ENCODE peak calls at places on chromosomes 6 and 20, in four cellular contexts. Z is H9, U is neuronal stem cell, P is H1. I is an unnamed sample.

GRCh38 chr20:18046535-18046934 is 11.2 kb downstream of the OVOL2 start:
- DNase-seq in Z (no peak), U (no peak), P (no peak), I (no peak)

GRCh38 chr6:34580707-34581560 is 24.8 kb upstream of the SPDEF start:
- DNase-seq in Z (no peak), U (no peak), P (no peak), I (no peak)

GRCh38 chr20:24149175-24149574 is 160.6 kb upstream of the GGTLC1 start:
- DNase-seq in Z (no peak), U (no peak), P (no peak), I (no peak)

GRCh38 chr20:49063279-49063678 is 17.2 kb downstream of the CSE1L start:
- DNase-seq in Z (no peak), U (no peak), P (no peak), I (no peak)

GRCh38 chr6:49915035-49915434 is 48.7 kb upstream of the CRISP1 start:
- DNase-seq in Z (peak; percentile 44), U (no peak), P (no peak), I (no peak)

GRCh38 chr6:113564401-113565161 is 292.6 kb upstream of the MARCKS start:
- DNase-seq in Z (peak; percentile 94), U (peak; percentile 50), P (peak; percentile 77), I (peak; percentile 32)

GRCh38 chr6:108417027-108417426 is 122.2 kb downstream of the AFG1L start:
- DNase-seq in Z (no peak), U (no peak), P (no peak), I (no peak)

GRCh38 chr20:49562341-49563014 is 5.5 kb downstream of the PTGIS start:
- DNase-seq in Z (peak; percentile 77), U (no peak), P (no peak), I (no peak)

GRCh38 chr6:26420607-26421235 is 18.6 kb downstream of the BTN3A1 start:
- DNase-seq in Z (peak; percentile 46), U (peak; percentile 9), P (no peak), I (peak; percentile 71)

GRCh38 chr6:154402081-154402780 is 45.6 kb upstream of the IPCEF1 start:
- DNase-seq in Z (no peak), U (no peak), P (no peak), I (peak; percentile 65)

GRCh38 chr6:46320505-46320904 is 149.7 kb upstream of the ENPP5 start:
- DNase-seq in Z (no peak), U (no peak), P (no peak), I (no peak)

GRCh38 chr20:5720696-5721095 is 29.5 kb upstream of the SHLD1 start:
- DNase-seq in Z (no peak), U (no peak), P (no peak), I (no peak)

GRCh38 chr6:158718431-158719126 is 68.7 kb downstream of the SYTL3 start:
- DNase-seq in Z (peak; percentile 91), U (peak; percentile 56), P (peak; percentile 77), I (peak; percentile 89)

GRCh38 chr20:34773726-34774125 is 51.7 kb downstream of the NCOA6 start:
- DNase-seq in Z (no peak), U (no peak), P (no peak), I (no peak)

GRCh38 chr20:5719861-5720401 is 30.3 kb upstream of the SHLD1 start:
- DNase-seq in Z (no peak), U (no peak), P (no peak), I (no peak)

GRCh38 chr20:2603816-2604505 is 48.5 kb upstream of the NOP56 start:
- DNase-seq in Z (no peak), U (no peak), P (no peak), I (no peak)

GRCh38 chr6:23587582-23587981 is 538.4 kb upstream of the NRSN1 start:
- DNase-seq in Z (no peak), U (no peak), P (no peak), I (no peak)

GRCh38 chr20:17530716-17531536 is at the start of gene BFSP1:
- DNase-seq in Z (peak; percentile 72), U (peak; percentile 95), P (peak; percentile 25), I (peak; percentile 71)

GRCh38 chr6:132749111-132749510 is 8.6 kb downstream of the VNN2 start:
- DNase-seq in Z (no peak), U (no peak), P (no peak), I (no peak)

GRCh38 chr6:30828027-30828962 is 56.0 kb upstream of the DDR1 start:
- DNase-seq in Z (peak; percentile 79), U (peak; percentile 68), P (no peak), I (peak; percentile 84)

GRCh38 chr6:107936162-107936909 is 21.7 kb downstream of the SEC63 start:
- DNase-seq in Z (no peak), U (no peak), P (no peak), I (no peak)

GRCh38 chr6:158270389-158271127 is 41.7 kb upstream of the TULP4 start:
- DNase-seq in Z (no peak), U (no peak), P (no peak), I (no peak)

GRCh38 chr6:149217466-149217888 is 100.0 kb upstream of the TAB2 start:
- DNase-seq in Z (no peak), U (no peak), P (no peak), I (no peak)

GRCh38 chr6:144064831-144065668 is 30.3 kb downstream of the SF3B5 start:
- DNase-seq in Z (no peak), U (peak; percentile 15), P (no peak), I (no peak)

GRCh38 chr6:150403458-150404245 is 34.8 kb downstream of the IYD start:
- DNase-seq in Z (no peak), U (no peak), P (no peak), I (peak; percentile 7)

GRCh38 chr6:56143796-56144195 is 103.6 kb downstream of the COL21A1 start:
- DNase-seq in Z (no peak), U (no peak), P (no peak), I (no peak)

GRCh38 chr6:140670013-140670412 is 1295.6 kb upstream of the CITED2 start:
- DNase-seq in Z (no peak), U (no peak), P (no peak), I (no peak)

GRCh38 chr6:127967708-127968107 is 66.8 kb upstream of the THEMIS start:
- DNase-seq in Z (no peak), U (no peak), P (no peak), I (no peak)

GRCh38 chr20:24546232-24546892 is 76.9 kb downstream of the SYNDIG1 start:
- DNase-seq in Z (no peak), U (no peak), P (no peak), I (no peak)

GRCh38 chr20:44752099-44752931 is 6.7 kb downstream of the KCNK15 start:
- DNase-seq in Z (no peak), U (no peak), P (no peak), I (no peak)

GRCh38 chr20:20731945-20732296 is 19.5 kb upstream of the RALGAPA2 start:
- DNase-seq in Z (no peak), U (no peak), P (no peak), I (peak; percentile 45)

GRCh38 chr6:118186676-118187567 is 279.9 kb downstream of the SLC35F1 start:
- DNase-seq in Z (no peak), U (no peak), P (no peak), I (peak; percentile 8)

GRCh38 chr6:44011350-44011925 is 115.8 kb downstream of the MRPL14 start:
- DNase-seq in Z (no peak), U (no peak), P (no peak), I (no peak)
- H2BK12ac ChIP-seq in Z (no peak overlapping the region), U (no peak overlapping the region), P (no peak overlapping the region), I (no peak overlapping the region)

GRCh38 chr6:6439778-6440177 is 119.3 kb upstream of the F13A1 start:
- DNase-seq in Z (no peak), U (no peak), P (no peak), I (no peak)
- H2BK120ac ChIP-seq in Z (no peak overlapping the region), U (no peak overlapping the region), P (no peak overlapping the region), I (no peak overlapping the region)

GRCh38 chr6:15630202-15630601 is 32.6 kb downstream of the DTNBP1 start:
- DNase-seq in Z (no peak), U (no peak), P (no peak), I (no peak)

GRCh38 chr6:15627829-15628228 is 35.0 kb downstream of the DTNBP1 start:
- DNase-seq in Z (no peak), U (no peak), P (no peak), I (no peak)

GRCh38 chr6:15628499-15629131 is 34.2 kb downstream of the DTNBP1 start:
- DNase-seq in Z (no peak), U (no peak), P (no peak), I (peak; percentile 9)

GRCh38 chr6:15629487-15629886 is 33.3 kb downstream of the DTNBP1 start:
- DNase-seq in Z (no peak), U (no peak), P (no peak), I (no peak)

DNA sequence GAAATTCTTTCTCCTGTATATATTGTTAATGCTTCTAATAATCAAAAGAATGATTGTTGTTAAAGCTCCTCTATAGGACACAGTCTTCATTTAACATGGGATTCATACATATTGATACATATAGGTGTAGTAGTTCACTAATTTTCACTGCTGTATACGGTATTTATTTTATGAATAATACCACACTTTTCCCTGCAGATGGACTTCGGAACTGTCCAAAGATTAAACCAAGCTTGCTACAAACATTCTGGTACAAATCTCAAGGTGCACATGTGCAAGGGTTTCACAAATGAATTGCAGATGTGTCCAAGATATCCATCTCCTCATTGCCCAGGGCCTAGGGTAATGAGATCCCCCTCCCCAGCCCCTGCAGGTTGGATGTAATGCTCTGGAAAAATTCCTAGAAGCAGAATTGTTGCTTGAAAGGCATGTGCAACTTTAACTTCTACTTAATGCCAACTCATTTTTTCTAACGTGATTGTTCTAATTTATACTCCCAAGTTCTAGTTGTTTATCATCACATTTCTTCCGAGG is 31.4 kb downstream of the DTNBP1 start:
- DNase-seq in Z (no peak), U (no peak), P (no peak), I (no peak)
- H2BK12ac ChIP-seq in Z (no peak overlapping the region), U (no peak overlapping the region), P (no peak overlapping the region), I (no peak overlapping the region)

GRCh38 chr6:104633125-104633524 is 226.6 kb downstream of the HACE1 start:
- DNase-seq in Z (no peak), U (no peak), P (no peak), I (no peak)
- H2BK120ac ChIP-seq in Z (no peak overlapping the region), U (no peak overlapping the region), P (no peak overlapping the region), I (no peak overlapping the region)

GRCh38 chr20:47466704-47467459 is 34.8 kb upstream of the NCOA3 start:
- DNase-seq in Z (no peak), U (no peak), P (no peak), I (peak; percentile 80)
- H2BK12ac ChIP-seq in Z (no peak overlapping the region), U (no peak overlapping the region), P (no peak overlapping the region), I (peak overlapping the region; percentile 74)